ENCODE peak calls at places on chromosomes 16 and 17, in nine cellular contexts. Q, E, O, P, V, D, U, H and Y are unnamed samples.

GRCh38 chr17:45782889-45783592 is 1.1 kb upstream of the CRHR1 start:
- DNase-seq in U (peak; percentile 58), Q (no peak), P (no peak), O (peak; percentile 88), E (no peak), V (peak; percentile 80), D (no peak), H (peak; percentile 61), Y (no peak)

GRCh38 chr16:7888421-7888820 is 555.8 kb downstream of the RBFOX1 start:
- DNase-seq in E (no peak), U (no peak), Q (no peak), V (no peak), D (no peak), H (no peak), P (no peak), O (peak; percentile 2), Y (no peak)

GRCh38 chr16:16073884-16074781 is 124.7 kb downstream of the ABCC1 start:
- DNase-seq in H (no peak), D (no peak), E (no peak), Q (peak; percentile 96), V (peak; percentile 79), O (peak; percentile 56), U (peak; percentile 75), P (peak; percentile 77), Y (peak; percentile 82)

GRCh38 chr17:44536090-44536960 is 21.0 kb upstream of the FZD2 start:
- DNase-seq in P (no peak), Q (peak; percentile 61), H (no peak), E (no peak), D (no peak), U (no peak), O (no peak), V (peak; percentile 17), Y (no peak)

GRCh38 chr17:68351395-68351794 is 60.1 kb downstream of the ARSG start:
- DNase-seq in D (no peak), O (no peak), E (peak; percentile 60), P (no peak), Q (no peak), H (no peak), U (peak; percentile 37), V (no peak), Y (peak; percentile 28)

GRCh38 chr17:49521088-49521450 is 26.0 kb downstream of the NGFR start:
- DNase-seq in O (no peak), U (no peak), H (no peak), E (no peak), V (no peak), D (no peak), P (no peak), Q (no peak), Y (no peak)

GRCh38 chr17:47280072-47280811 is 26.6 kb downstream of the ITGB3 start:
- DNase-seq in D (peak; percentile 55), U (no peak), O (no peak), V (no peak), E (no peak), Q (peak; percentile 40), H (no peak), P (no peak), Y (peak; percentile 10)

GRCh38 chr16:28309811-28310311 is 17.5 kb downstream of the SBK1 start:
- DNase-seq in P (peak; percentile 80), H (no peak), V (no peak), E (no peak), O (no peak), U (no peak), Q (no peak), D (no peak), Y (no peak)

GRCh38 chr16:89241187-89242003 is 23.9 kb downstream of the ZNF778 start:
- DNase-seq in Q (peak; percentile 86), E (peak; percentile 82), D (peak; percentile 69), U (peak; percentile 81), H (peak; percentile 48), O (peak; percentile 76), V (peak; percentile 84), P (peak; percentile 85), Y (peak; percentile 66)

GRCh38 chr17:71809537-71809936 is 311.3 kb upstream of the SOX9 start:
- DNase-seq in V (no peak), O (no peak), H (no peak), P (no peak), U (no peak), E (no peak), D (no peak), Q (no peak), Y (no peak)

GRCh38 chr16:67241008-67241900 is 6.0 kb downstream of the FHOD1 start:
- DNase-seq in D (peak; percentile 79), H (no peak), E (peak; percentile 83), O (no peak), V (peak; percentile 36), P (peak; percentile 93), U (peak; percentile 74), Q (peak; percentile 90), Y (peak; percentile 93)

GRCh38 chr16:80144191-80144590 is 396.6 kb upstream of the DYNLRB2 start:
- DNase-seq in D (no peak), O (no peak), E (no peak), H (no peak), U (no peak), V (no peak), P (no peak), Q (no peak), Y (no peak)

GRCh38 chr17:6532441-6532885 is 23.9 kb downstream of the PITPNM3 start:
- DNase-seq in H (no peak), O (no peak), Q (no peak), V (no peak), P (no peak), U (no peak), E (no peak), D (no peak), Y (no peak)

GRCh38 chr16:72285728-72286127 is 113.8 kb upstream of the PMFBP1 start:
- DNase-seq in O (no peak), D (peak; percentile 49), V (no peak), Q (no peak), E (no peak), P (no peak), H (no peak), U (no peak), Y (no peak)

GRCh38 chr16:10386517-10387377 is 886 bp downstream of the ATF7IP2 start:
- DNase-seq in O (no peak), P (no peak), Q (no peak), E (no peak), V (no peak), U (peak; percentile 29), H (no peak), D (peak; percentile 16), Y (no peak)

GRCh38 chr16:66740010-66740409 is 11.4 kb downstream of the DYNC1LI2 start:
- DNase-seq in H (no peak), D (peak; percentile 56), U (peak; percentile 51), P (no peak), E (no peak), O (peak; percentile 34), V (peak; percentile 75), Q (no peak), Y (peak; percentile 30)

GRCh38 chr17:57401556-57402488 is 145.5 kb downstream of the MSI2 start:
- DNase-seq in P (no peak), E (no peak), H (no peak), V (peak; percentile 72), O (no peak), D (peak; percentile 14), U (peak; percentile 47), Q (no peak), Y (no peak)

GRCh38 chr17:57400648-57401047 is 144.3 kb downstream of the MSI2 start:
- DNase-seq in E (no peak), V (no peak), Q (no peak), H (no peak), U (peak; percentile 12), O (no peak), P (no peak), D (no peak), Y (no peak)

GRCh38 chr17:57402691-57403090 is 146.4 kb downstream of the MSI2 start:
- DNase-seq in V (no peak), U (no peak), P (no peak), Q (no peak), E (no peak), H (no peak), O (no peak), D (no peak), Y (no peak)

GRCh38 chr17:57397402-57397801 is 141.1 kb downstream of the MSI2 start:
- DNase-seq in O (no peak), E (no peak), P (no peak), H (no peak), V (no peak), Q (no peak), D (no peak), U (no peak), Y (no peak)

GRCh38 chr17:57399690-57400089 is 143.4 kb downstream of the MSI2 start:
- DNase-seq in U (no peak), V (no peak), E (no peak), O (no peak), D (no peak), H (no peak), Q (no peak), P (no peak), Y (no peak)
- TF ChIP-seq CTCF in U (no peak), V (peak; percentile 39), E (no peak), O (no peak), D (no peak), H (no peak), Q (no peak), P (no peak), Y (no peak)

DNA sequence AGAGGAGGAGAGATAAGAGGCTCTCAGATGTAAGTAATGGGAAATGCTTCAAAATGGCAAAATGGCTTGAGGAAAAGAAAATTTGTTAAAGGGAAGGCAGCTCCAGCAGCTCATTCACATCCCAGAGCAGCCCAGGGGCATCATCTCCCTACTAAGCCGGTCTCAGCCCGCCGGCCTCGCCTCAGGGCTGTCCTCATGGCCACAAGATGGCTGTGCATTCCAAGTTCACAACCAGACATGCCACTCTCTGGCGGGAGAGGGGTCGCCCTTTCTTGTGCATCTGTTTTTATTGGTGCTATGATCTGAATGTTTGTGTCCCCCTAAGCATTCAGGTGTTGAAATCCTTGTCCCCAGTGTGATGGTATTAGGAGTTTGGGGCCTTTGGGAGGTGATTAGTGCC is 13.5 kb upstream of the SLC47A2 start:
- DNase-seq in H (no peak), O (no peak), U (no peak), D (no peak), V (no peak), P (no peak), E (no peak), Q (no peak), Y (no peak)
- TF ChIP-seq CTCF in H (no peak), O (no peak), U (no peak), D (no peak), V (no peak), P (no peak), E (no peak), Q (no peak), Y (no peak)

GRCh38 chr16:30409125-30410060 is 2.0 kb downstream of the ZNF771 start:
- DNase-seq in V (peak; percentile 96), D (peak; percentile 91), U (peak; percentile 89), Q (peak; percentile 77), H (peak; percentile 95), E (peak; percentile 94), O (peak; percentile 96), P (peak; percentile 94), Y (peak; percentile 76)
- TF ChIP-seq CTCF in V (peak; percentile 95), D (peak; percentile 93), U (peak; percentile 92), Q (peak; percentile 93), H (peak; percentile 94), E (peak; percentile 87), O (peak; percentile 92), P (peak; percentile 95), Y (peak; percentile 95)

DNA sequence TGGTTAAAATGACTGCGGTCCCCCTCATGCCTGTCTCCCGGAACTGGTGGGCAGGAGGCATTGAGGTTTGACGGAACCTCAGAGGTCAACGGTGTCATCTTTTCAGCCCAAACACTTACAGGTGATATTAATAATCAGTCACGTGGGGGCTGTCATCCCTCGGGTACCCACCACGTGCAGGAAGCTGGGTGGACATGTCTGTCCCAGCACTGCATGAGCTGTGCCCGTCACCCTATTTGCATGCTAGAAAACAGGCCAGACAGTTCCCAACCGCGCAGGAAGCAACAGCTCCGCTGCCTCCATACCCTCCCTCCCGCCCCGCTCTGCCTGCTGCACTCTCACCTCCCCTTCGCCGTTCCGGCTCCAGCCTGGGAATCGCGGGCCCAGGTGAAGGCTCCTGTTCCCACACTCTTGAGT is 1.4 kb downstream of the SYNGR3 start:
- DNase-seq in H (no peak), E (no peak), Q (no peak), V (peak; percentile 57), D (no peak), P (no peak), U (no peak), O (no peak), Y (no peak)
- TF ChIP-seq CTCF in H (no peak), E (no peak), Q (no peak), V (no peak), D (no peak), P (no peak), U (no peak), O (no peak), Y (no peak)